ENCODE peak calls at places on chromosomes 2 and 18, in eight cellular contexts. A is fibroblast of the aortic adventitia, W is tibial nerve, H is transverse colon, C is OCI-LY7, V is pancreas, P is progenitor cell of endocrine pancreas, Y is GM23338. M is an unnamed sample.

GRCh38 chr18:10329116-10329515 is 125.3 kb upstream of the APCDD1 start:
- DNase-seq in C (no peak), V (no peak), H (no peak), W (no peak), P (no peak), A (no peak), Y (no peak), M (no peak)

GRCh38 chr2:27960237-27960912 is 69.8 kb downstream of the BABAM2 start:
- DNase-seq in W (no peak), P (no peak), A (peak), H (no peak), C (no peak), Y (no peak), V (no peak), M (no peak)

GRCh38 chr2:241227635-241227993 is 39.1 kb downstream of the ANO7 start:
- DNase-seq in P (no peak), V (no peak), H (no peak), W (no peak), C (no peak), A (no peak), Y (no peak), M (no peak)

GRCh38 chr2:105376010-105376409 is 22.8 kb downstream of the FHL2 start:
- DNase-seq in C (no peak), H (no peak), P (no peak), Y (no peak), A (peak), W (no peak), V (no peak), M (no peak)

GRCh38 chr2:137929504-137929886 is 34.8 kb upstream of the HNMT start:
- DNase-seq in P (no peak), C (no peak), H (no peak), V (no peak), Y (no peak), W (no peak), A (no peak), M (no peak)

GRCh38 chr2:136248242-136248641 is 130.3 kb upstream of the CXCR4 start:
- DNase-seq in A (peak), P (no peak), H (no peak), C (no peak), V (no peak), Y (no peak), W (no peak), M (no peak)

GRCh38 chr2:183610724-183611123 is 486.5 kb downstream of the NUP35 start:
- DNase-seq in A (no peak), P (no peak), H (no peak), V (no peak), W (no peak), Y (peak), C (no peak), M (no peak)

GRCh38 chr18:44198296-44199284 is 482.1 kb upstream of the SETBP1 start:
- DNase-seq in W (no peak), Y (no peak), H (peak), A (no peak), C (no peak), P (no peak), V (no peak), M (no peak)

GRCh38 chr2:181596556-181596955 is 60.3 kb downstream of the CERKL start:
- DNase-seq in Y (no peak), H (no peak), W (no peak), C (no peak), P (no peak), A (no peak), V (no peak), M (no peak)

GRCh38 chr18:48024891-48025660 is 94.6 kb upstream of the SMAD2 start:
- DNase-seq in A (no peak), Y (no peak), C (no peak), H (no peak), P (no peak), V (no peak), W (no peak), M (no peak)

GRCh38 chr18:9614401-9615279 is at the start of gene PPP4R1:
- DNase-seq in H (peak), P (peak), C (peak), V (peak), A (peak), Y (peak), W (peak), M (peak)

GRCh38 chr18:10519366-10519765 is 6.5 kb upstream of the NAPG start:
- DNase-seq in Y (no peak), C (no peak), A (peak), P (no peak), V (no peak), H (no peak), W (no peak), M (no peak)

GRCh38 chr2:8636691-8637636 is 44.9 kb upstream of the ID2 start:
- DNase-seq in H (no peak), C (no peak), V (no peak), P (no peak), Y (peak), W (no peak), A (peak), M (no peak)

GRCh38 chr18:50195689-50196088 is 742 bp upstream of the MYO5B start:
- DNase-seq in Y (no peak), W (no peak), C (no peak), V (no peak), A (no peak), P (no peak), H (peak), M (no peak)

GRCh38 chr2:218745160-218745558 is 34.5 kb downstream of the TTLL4 start:
- DNase-seq in H (no peak), W (no peak), V (no peak), A (no peak), C (no peak), P (no peak), Y (no peak), M (no peak)

GRCh38 chr2:96095116-96095636 is 21.2 kb downstream of the ADRA2B start:
- DNase-seq in Y (no peak), W (no peak), H (no peak), A (no peak), V (no peak), P (no peak), C (no peak), M (no peak)

GRCh38 chr2:88252646-88253045 is 82.5 kb downstream of the THNSL2 start:
- DNase-seq in P (no peak), A (no peak), W (no peak), V (no peak), H (no peak), C (no peak), Y (peak), M (no peak)

GRCh38 chr2:234076451-234076850 is 25.9 kb downstream of the SPP2 start:
- DNase-seq in A (no peak), C (no peak), Y (no peak), V (no peak), P (no peak), H (no peak), W (no peak), M (no peak)

GRCh38 chr18:54607213-54607934 is 16.3 kb downstream of the DYNAP start:
- DNase-seq in Y (peak), A (peak), V (no peak), P (no peak), W (no peak), H (peak), C (no peak), M (no peak)

GRCh38 chr18:13178976-13179375 is 39.6 kb upstream of the LDLRAD4 start:
- DNase-seq in H (no peak), Y (no peak), P (no peak), W (no peak), V (no peak), A (no peak), C (no peak), M (no peak)

GRCh38 chr2:225120175-225120574 is 77.9 kb upstream of the DOCK10 start:
- DNase-seq in P (no peak), C (no peak), Y (no peak), V (no peak), W (no peak), A (peak), H (no peak), M (no peak)

GRCh38 chr2:28633204-28633603 is 118.4 kb upstream of the PPP1CB start:
- DNase-seq in H (peak), V (no peak), P (no peak), W (no peak), Y (no peak), C (no peak), A (no peak), M (no peak)

GRCh38 chr2:19029655-19030054 is 328.8 kb downstream of the OSR1 start:
- DNase-seq in H (no peak), W (no peak), P (no peak), V (no peak), A (no peak), Y (no peak), C (no peak), M (no peak)

GRCh38 chr2:113245276-113245711 is 33.4 kb downstream of the PAX8 start:
- DNase-seq in V (no peak), P (no peak), H (no peak), Y (no peak), A (no peak), C (no peak), W (no peak), M (no peak)

GRCh38 chr2:169395821-169396374 is 33.6 kb upstream of the LRP2 start:
- DNase-seq in V (no peak), C (no peak), P (no peak), H (no peak), W (no peak), A (no peak), Y (peak), M (no peak)

GRCh38 chr2:82837588-82838304 is 1621.3 kb downstream of the SUCLG1 start:
- DNase-seq in V (no peak), H (no peak), W (no peak), P (no peak), C (no peak), Y (no peak), A (peak), M (no peak)

GRCh38 chr2:209872675-209873074 is 101.0 kb downstream of the UNC80 start:
- DNase-seq in W (peak), Y (peak), P (no peak), A (no peak), V (no peak), H (no peak), C (no peak), M (peak)

GRCh38 chr2:146734042-146734715 is 1110.7 kb upstream of the ACVR2A start:
- DNase-seq in Y (peak), P (no peak), A (peak), V (no peak), C (peak), W (no peak), H (no peak), M (no peak)

GRCh38 chr2:48270209-48270608 is 259.7 kb upstream of the STON1 start:
- DNase-seq in V (no peak), P (no peak), Y (no peak), A (no peak), H (no peak), C (no peak), W (no peak), M (no peak)

GRCh38 chr2:157246212-157247067 is 11.1 kb upstream of the GALNT5 start:
- DNase-seq in Y (peak), H (no peak), W (no peak), A (peak), C (no peak), V (no peak), P (no peak), M (no peak)

GRCh38 chr2:9236867-9237266 is 30.3 kb downstream of the ASAP2 start:
- DNase-seq in C (no peak), H (no peak), P (no peak), W (no peak), A (no peak), Y (no peak), V (no peak), M (no peak)

GRCh38 chr2:128413718-128414341 is 95.2 kb upstream of the HS6ST1 start:
- DNase-seq in A (no peak), V (no peak), C (no peak), P (peak), Y (no peak), W (no peak), H (no peak), M (no peak)

GRCh38 chr2:217402622-217403383 is 542.9 kb upstream of the TNP1 start:
- DNase-seq in C (no peak), V (no peak), A (peak), P (no peak), H (peak), Y (no peak), W (no peak), M (peak)

GRCh38 chr2:62156861-62157496 is 38.9 kb upstream of the B3GNT2 start:
- DNase-seq in W (no peak), Y (peak), H (no peak), P (no peak), C (no peak), V (no peak), A (no peak), M (no peak)

GRCh38 chr18:67644226-67644625 is 127.7 kb upstream of the DSEL start:
- DNase-seq in A (no peak), C (no peak), V (no peak), P (no peak), Y (no peak), H (no peak), W (no peak), M (no peak)

GRCh38 chr2:133666621-133667020 is 98.4 kb upstream of the NCKAP5 start:
- DNase-seq in V (no peak), H (no peak), W (no peak), C (no peak), P (no peak), A (no peak), Y (no peak), M (no peak)

DNA sequence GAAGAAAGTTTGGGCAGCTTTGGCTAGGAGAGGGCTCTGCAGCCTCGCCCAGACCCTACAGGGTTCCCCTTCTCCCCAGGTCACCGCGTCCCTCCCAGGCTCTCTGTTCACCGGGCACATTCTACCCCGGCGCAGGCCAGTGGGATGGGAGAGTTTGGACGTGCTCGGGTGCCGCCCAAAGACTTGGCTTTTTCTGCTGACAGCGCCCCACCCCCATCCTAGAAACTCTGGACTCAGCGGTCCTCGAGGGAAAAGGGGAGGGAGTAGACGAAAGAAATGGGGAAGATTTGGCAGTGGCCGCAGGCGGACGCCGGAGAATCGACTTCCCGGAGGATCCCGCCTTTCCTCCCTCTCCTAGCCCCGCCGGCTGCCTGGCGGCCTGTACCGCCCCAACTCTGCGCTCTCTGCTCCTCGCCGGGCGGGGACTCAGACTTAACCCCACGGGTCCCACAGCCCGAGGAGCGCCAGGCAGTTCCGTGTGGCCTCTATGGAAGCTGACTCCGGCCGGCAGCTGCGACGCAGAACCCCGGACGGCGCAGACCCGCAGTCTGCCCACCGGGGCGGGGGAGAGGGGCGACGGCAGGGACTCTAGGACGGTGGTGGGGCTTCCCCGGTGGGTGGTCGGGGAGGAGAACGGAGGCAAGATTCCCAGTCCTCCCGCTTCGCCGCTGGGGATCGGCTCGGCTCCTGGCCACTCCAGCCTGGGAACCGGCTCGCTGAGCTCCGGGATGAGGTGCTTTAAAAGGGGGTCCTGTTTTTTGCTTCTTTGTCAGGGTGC is 865 bp upstream of the SIX2 start:
- DNase-seq in V (peak), P (no peak), H (peak), Y (peak), W (peak), C (no peak), A (peak), M (no peak)
- TF ChIP-seq CTCF in V (no peak), P (no peak), H (no peak), Y (no peak), W (no peak), C (no peak), A (no peak), M (no peak)

GRCh38 chr2:12605936-12606335 is 110.8 kb upstream of the TRIB2 start:
- DNase-seq in V (no peak), A (peak), W (no peak), H (no peak), C (no peak), Y (no peak), P (no peak), M (no peak)

GRCh38 chr2:12607971-12608370 is 108.8 kb upstream of the TRIB2 start:
- DNase-seq in Y (no peak), C (no peak), V (no peak), P (no peak), W (no peak), A (no peak), H (no peak), M (no peak)

GRCh38 chr2:12605366-12605765 is 111.4 kb upstream of the TRIB2 start:
- DNase-seq in P (no peak), H (no peak), A (no peak), Y (no peak), C (no peak), V (no peak), W (no peak), M (no peak)

GRCh38 chr2:12604248-12604801 is 112.4 kb upstream of the TRIB2 start:
- DNase-seq in Y (no peak), C (no peak), H (no peak), A (no peak), W (no peak), V (no peak), P (no peak), M (no peak)

GRCh38 chr2:12606472-12607000 is 110.2 kb upstream of the TRIB2 start:
- DNase-seq in H (no peak), Y (no peak), C (no peak), V (no peak), A (peak), W (no peak), P (no peak), M (no peak)
- TF ChIP-seq CTCF in H (no peak), Y (no peak), C (no peak), V (no peak), A (peak), W (no peak), P (no peak), M (no peak)

DNA sequence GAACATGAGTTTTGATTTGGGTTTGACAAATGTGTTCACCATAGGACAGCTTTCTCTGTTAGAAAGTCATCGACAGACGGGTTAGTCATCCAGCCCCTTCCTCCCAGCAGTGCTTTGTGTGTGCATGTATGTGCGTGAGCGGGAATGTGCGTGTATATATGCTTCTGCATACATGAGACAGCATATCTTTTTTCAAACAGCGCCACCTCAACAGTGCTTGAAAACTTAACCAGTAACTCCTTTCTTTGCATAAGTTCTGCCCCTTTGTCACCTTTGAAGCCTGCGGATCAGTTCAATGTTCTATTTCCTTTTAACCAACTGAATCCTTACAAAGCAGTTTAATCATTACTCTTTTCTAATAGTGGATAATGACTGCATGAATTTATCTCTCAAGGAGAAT is 351.4 kb downstream of the LPIN1 start:
- DNase-seq in A (no peak), H (no peak), W (no peak), V (no peak), Y (no peak), P (no peak), C (peak), M (no peak)
- TF ChIP-seq CTCF in A (no peak), H (no peak), W (no peak), V (no peak), Y (no peak), P (no peak), C (peak), M (no peak)

DNA sequence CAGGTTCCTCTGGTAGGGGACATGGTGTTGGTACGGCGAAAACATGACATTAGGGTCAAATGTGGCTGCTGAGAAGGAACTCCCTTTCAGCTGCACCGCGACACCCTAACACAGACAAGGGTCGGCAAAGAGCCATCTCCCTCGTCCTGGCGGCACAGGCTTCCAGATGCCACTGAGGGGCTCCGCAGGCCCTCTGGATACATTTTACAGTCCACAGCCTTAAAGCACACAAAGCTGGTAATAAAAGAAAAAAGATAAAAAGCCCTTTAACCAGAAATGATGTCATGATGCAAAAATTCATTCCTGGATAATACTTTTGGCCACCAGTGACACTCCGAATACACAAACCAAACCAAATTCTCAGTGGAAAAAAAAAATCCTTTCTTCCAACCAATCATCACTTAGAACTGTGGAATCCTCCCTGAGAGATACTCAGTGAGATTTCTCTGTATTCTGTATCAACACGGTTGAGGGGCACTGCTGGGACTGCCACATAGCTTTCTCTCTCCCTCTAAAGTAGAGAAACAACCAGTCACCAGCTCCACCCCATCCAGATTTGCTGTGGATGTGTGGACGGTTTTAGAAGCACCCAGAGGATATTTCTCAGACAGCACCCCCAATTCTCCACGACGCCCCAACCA is 174.8 kb downstream of the HDAC4 start:
- DNase-seq in V (peak), W (no peak), C (no peak), H (no peak), Y (no peak), P (no peak), A (peak), M (no peak)
- TF ChIP-seq CTCF in V (no peak), W (no peak), C (no peak), H (no peak), Y (no peak), P (no peak), A (peak), M (no peak)

GRCh38 chr18:711330-711692 is 1.1 kb downstream of the ENOSF1 start:
- DNase-seq in C (no peak), V (no peak), W (no peak), Y (peak), H (peak), A (no peak), P (no peak), M (no peak)

GRCh38 chr18:712401-713134 is at the start of gene ENOSF1:
- DNase-seq in V (peak), P (peak), W (peak), A (peak), H (peak), Y (peak), C (peak), M (peak)

GRCh38 chr18:713135-713490 is 683 bp upstream of the ENOSF1 start:
- DNase-seq in A (no peak), V (no peak), P (no peak), Y (no peak), C (no peak), W (no peak), H (peak), M (no peak)

GRCh38 chr18:710418-711300 is 1.8 kb downstream of the ENOSF1 start:
- DNase-seq in V (no peak), C (no peak), H (no peak), W (no peak), P (no peak), A (no peak), Y (no peak), M (no peak)

GRCh38 chr18:711693-712400 is 583 bp downstream of the ENOSF1 start:
- DNase-seq in P (peak), A (peak), Y (peak), W (peak), V (peak), H (peak), C (peak), M (peak)
- TF ChIP-seq CTCF in P (no peak), A (no peak), Y (no peak), W (no peak), V (no peak), H (no peak), C (peak), M (no peak)

M was measured in omental fat pad.